ENCODE peak calls at places on chromosome 12, in eight cellular contexts. One of them, this sample, is unnamed.

GRCh38 chr12:81221681-81222080 is 143.8 kb downstream of the ACSS3 start:
- DNase-seq in body of pancreas: no peak
- DNase-seq in uterus: no peak
- DNase-seq in esophagus squamous epithelium: no peak
- DNase-seq in sigmoid colon: no peak
- DNase-seq in breast epithelium: no peak
- DNase-seq in ovary: no peak
- DNase-seq in A549: no peak
- DNase-seq in this sample: no peak

GRCh38 chr12:92080390-92081285 is 65.0 kb downstream of the BTG1 start:
- DNase-seq in A549: peak
- DNase-seq in breast epithelium: no peak
- DNase-seq in sigmoid colon: no peak
- DNase-seq in esophagus squamous epithelium: no peak
- DNase-seq in ovary: no peak
- DNase-seq in body of pancreas: no peak
- DNase-seq in uterus: no peak
- DNase-seq in this sample: no peak

GRCh38 chr12:28388879-28389278 is 198.6 kb downstream of the CCDC91 start:
- DNase-seq in A549: no peak
- DNase-seq in breast epithelium: no peak
- DNase-seq in uterus: no peak
- DNase-seq in esophagus squamous epithelium: no peak
- DNase-seq in sigmoid colon: no peak
- DNase-seq in body of pancreas: no peak
- DNase-seq in ovary: no peak
- DNase-seq in this sample: no peak

GRCh38 chr12:60421741-60422140 is 825.9 kb downstream of the SLC16A7 start:
- DNase-seq in ovary: no peak
- DNase-seq in sigmoid colon: no peak
- DNase-seq in esophagus squamous epithelium: no peak
- DNase-seq in uterus: no peak
- DNase-seq in A549: peak
- DNase-seq in body of pancreas: no peak
- DNase-seq in breast epithelium: no peak
- DNase-seq in this sample: no peak

GRCh38 chr12:87266305-87266704 is 762.9 kb downstream of the C12orf50 start:
- DNase-seq in breast epithelium: no peak
- DNase-seq in esophagus squamous epithelium: no peak
- DNase-seq in uterus: no peak
- DNase-seq in sigmoid colon: no peak
- DNase-seq in ovary: no peak
- DNase-seq in A549: peak
- DNase-seq in body of pancreas: no peak
- DNase-seq in this sample: no peak

GRCh38 chr12:91870872-91871707 is 274.6 kb downstream of the BTG1 start:
- DNase-seq in sigmoid colon: no peak
- DNase-seq in breast epithelium: no peak
- DNase-seq in A549: no peak
- DNase-seq in ovary: no peak
- DNase-seq in uterus: no peak
- DNase-seq in body of pancreas: no peak
- DNase-seq in esophagus squamous epithelium: no peak
- DNase-seq in this sample: no peak

GRCh38 chr12:98422809-98423208 is 92.6 kb upstream of the TMPO start:
- DNase-seq in ovary: no peak
- DNase-seq in body of pancreas: no peak
- DNase-seq in uterus: no peak
- DNase-seq in A549: peak
- DNase-seq in esophagus squamous epithelium: no peak
- DNase-seq in sigmoid colon: no peak
- DNase-seq in breast epithelium: no peak
- DNase-seq in this sample: no peak

GRCh38 chr12:118332511-118332910 is 40.2 kb downstream of the TAOK3 start:
- DNase-seq in breast epithelium: no peak
- DNase-seq in esophagus squamous epithelium: no peak
- DNase-seq in uterus: no peak
- DNase-seq in sigmoid colon: no peak
- DNase-seq in A549: no peak
- DNase-seq in body of pancreas: peak
- DNase-seq in ovary: no peak
- DNase-seq in this sample: no peak

GRCh38 chr12:94952325-94952724 is 51.2 kb downstream of the NDUFA12 start:
- DNase-seq in A549: no peak
- DNase-seq in esophagus squamous epithelium: no peak
- DNase-seq in sigmoid colon: no peak
- DNase-seq in body of pancreas: no peak
- DNase-seq in breast epithelium: no peak
- DNase-seq in ovary: no peak
- DNase-seq in uterus: no peak
- DNase-seq in this sample: no peak

GRCh38 chr12:110104188-110104969 is 19.8 kb upstream of the IFT81 start:
- DNase-seq in body of pancreas: no peak
- DNase-seq in breast epithelium: no peak
- DNase-seq in esophagus squamous epithelium: no peak
- DNase-seq in uterus: no peak
- DNase-seq in ovary: no peak
- DNase-seq in A549: no peak
- DNase-seq in sigmoid colon: peak
- DNase-seq in this sample: no peak
- TF ChIP-seq POLR2A in body of pancreas: no peak
- TF ChIP-seq POLR2A in breast epithelium: no peak
- TF ChIP-seq POLR2A in esophagus squamous epithelium: no peak
- TF ChIP-seq POLR2A in uterus: no peak
- TF ChIP-seq POLR2A in ovary: no peak
- TF ChIP-seq POLR2A in A549: no peak
- TF ChIP-seq POLR2A in sigmoid colon: no peak
- TF ChIP-seq POLR2A in this sample: no peak

GRCh38 chr12:2959508-2960431 is 573 bp downstream of the TEAD4 start:
- DNase-seq in A549: peak
- DNase-seq in esophagus squamous epithelium: no peak
- DNase-seq in ovary: peak
- DNase-seq in uterus: peak
- DNase-seq in body of pancreas: peak
- DNase-seq in sigmoid colon: peak
- DNase-seq in breast epithelium: no peak
- DNase-seq in this sample: peak
- TF ChIP-seq POLR2A in A549: no peak
- TF ChIP-seq POLR2A in esophagus squamous epithelium: no peak
- TF ChIP-seq POLR2A in ovary: peak
- TF ChIP-seq POLR2A in uterus: no peak
- TF ChIP-seq POLR2A in body of pancreas: peak
- TF ChIP-seq POLR2A in sigmoid colon: no peak
- TF ChIP-seq POLR2A in breast epithelium: no peak
- TF ChIP-seq POLR2A in this sample: no peak

GRCh38 chr12:107092669-107093546 is 441 bp downstream of the CRY1 start:
- DNase-seq in body of pancreas: peak
- DNase-seq in sigmoid colon: peak
- DNase-seq in esophagus squamous epithelium: peak
- DNase-seq in A549: peak
- DNase-seq in ovary: no peak
- DNase-seq in uterus: peak
- DNase-seq in breast epithelium: peak
- DNase-seq in this sample: peak
- TF ChIP-seq POLR2A in body of pancreas: peak
- TF ChIP-seq POLR2A in sigmoid colon: peak
- TF ChIP-seq POLR2A in esophagus squamous epithelium: no peak
- TF ChIP-seq POLR2A in A549: peak
- TF ChIP-seq POLR2A in ovary: peak
- TF ChIP-seq POLR2A in uterus: peak
- TF ChIP-seq POLR2A in breast epithelium: peak
- TF ChIP-seq POLR2A in this sample: no peak

DNA sequence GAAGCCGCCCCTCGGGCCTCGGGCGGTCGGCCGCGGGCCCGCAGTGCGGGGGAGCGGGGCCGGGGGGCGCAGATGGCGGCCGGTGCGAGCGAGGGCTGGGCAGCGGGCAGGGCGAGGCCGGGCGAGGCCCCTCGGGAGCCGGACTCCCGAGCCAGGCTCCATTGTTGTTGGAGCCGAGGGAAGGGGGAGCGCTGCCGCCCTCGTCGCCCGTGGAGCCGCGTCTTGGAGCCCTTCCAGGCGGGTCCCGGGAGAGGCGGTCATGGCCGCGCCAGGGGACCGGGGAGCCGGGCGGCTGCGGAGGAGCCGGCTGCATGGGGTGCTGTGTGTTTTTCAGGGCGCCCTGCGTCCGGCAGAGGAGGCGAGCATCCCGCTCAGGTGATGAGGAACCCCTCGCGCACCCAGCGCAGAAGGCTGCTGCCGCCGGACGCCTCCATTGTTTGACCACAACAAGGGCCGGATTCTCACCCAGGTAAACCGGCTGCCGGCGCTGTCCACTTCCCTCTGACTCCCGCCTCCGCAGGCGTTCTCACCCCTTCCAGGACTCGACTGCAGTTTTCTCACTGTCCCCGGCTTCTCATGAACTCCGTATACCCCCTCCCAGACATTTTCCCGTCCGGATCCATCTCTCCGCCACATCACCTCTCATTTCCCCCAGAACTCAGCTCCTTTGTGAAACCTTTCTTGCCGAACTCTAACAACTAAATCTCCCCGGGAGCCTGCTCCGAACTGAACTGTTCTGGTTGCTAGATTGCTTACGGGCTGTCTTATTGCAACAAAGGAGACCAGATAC is 732 bp downstream of the ZNF664 start:
- DNase-seq in esophagus squamous epithelium: no peak
- DNase-seq in uterus: peak
- DNase-seq in ovary: peak
- DNase-seq in body of pancreas: peak
- DNase-seq in A549: peak
- DNase-seq in sigmoid colon: peak
- DNase-seq in breast epithelium: peak
- DNase-seq in this sample: peak
- TF ChIP-seq POLR2A in esophagus squamous epithelium: no peak
- TF ChIP-seq POLR2A in uterus: no peak
- TF ChIP-seq POLR2A in ovary: no peak
- TF ChIP-seq POLR2A in body of pancreas: no peak
- TF ChIP-seq POLR2A in A549: no peak
- TF ChIP-seq POLR2A in sigmoid colon: no peak
- TF ChIP-seq POLR2A in breast epithelium: no peak
- TF ChIP-seq POLR2A in this sample: no peak

DNA sequence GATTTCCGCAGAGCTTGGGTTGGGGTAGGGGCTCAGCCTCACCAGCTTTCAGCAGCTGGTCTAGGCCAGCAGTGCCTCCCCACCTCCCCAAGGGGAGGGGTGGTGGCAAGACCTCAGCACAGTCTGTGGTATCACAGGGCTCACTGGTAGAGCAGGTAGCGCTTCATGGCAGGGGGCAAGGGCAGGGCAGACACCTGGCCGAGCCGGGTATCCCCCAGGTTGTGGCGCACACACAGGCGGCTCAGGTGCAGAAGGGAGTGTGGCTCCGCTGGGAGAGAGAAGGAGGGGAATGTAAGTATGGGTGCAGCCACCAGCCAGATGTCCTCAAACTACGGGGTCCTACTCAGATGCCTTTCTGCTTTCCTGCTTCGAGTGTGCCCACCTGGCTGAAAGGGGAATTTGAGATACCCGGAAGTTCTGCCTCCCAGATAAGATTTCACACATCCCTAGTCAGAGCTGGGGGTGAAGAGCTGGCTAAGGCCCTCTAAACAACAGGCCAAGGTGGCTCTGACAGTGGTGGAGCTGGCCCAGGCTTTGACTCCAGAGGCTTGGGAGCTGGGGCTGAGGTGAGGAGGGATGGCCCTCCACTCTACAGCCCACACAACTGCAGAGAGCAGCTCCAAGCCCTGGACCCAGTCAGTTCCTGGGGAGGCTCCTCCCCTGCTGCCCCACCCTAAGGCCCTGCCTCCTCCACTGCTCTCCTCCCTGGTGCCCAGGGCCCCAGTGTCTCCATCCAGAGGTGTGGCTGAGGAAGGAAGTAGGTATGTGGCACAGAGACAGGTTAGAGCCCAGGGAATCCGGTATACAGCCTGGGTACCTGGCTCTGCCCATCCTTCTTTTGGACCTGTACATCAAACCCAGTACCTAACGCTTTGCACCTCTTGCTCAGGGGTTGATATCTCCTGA is 1.8 kb downstream of the SPSB2 start:
- DNase-seq in body of pancreas: no peak
- DNase-seq in A549: peak
- DNase-seq in uterus: no peak
- DNase-seq in esophagus squamous epithelium: no peak
- DNase-seq in breast epithelium: no peak
- DNase-seq in ovary: no peak
- DNase-seq in sigmoid colon: no peak
- DNase-seq in this sample: peak
- TF ChIP-seq POLR2A in body of pancreas: no peak
- TF ChIP-seq POLR2A in A549: peak
- TF ChIP-seq POLR2A in uterus: no peak
- TF ChIP-seq POLR2A in esophagus squamous epithelium: no peak
- TF ChIP-seq POLR2A in breast epithelium: no peak
- TF ChIP-seq POLR2A in ovary: no peak
- TF ChIP-seq POLR2A in sigmoid colon: no peak
- TF ChIP-seq POLR2A in this sample: no peak

GRCh38 chr12:14694145-14694544 is 2.3 kb downstream of the GUCY2C start:
- DNase-seq in uterus: no peak
- DNase-seq in sigmoid colon: no peak
- DNase-seq in A549: no peak
- DNase-seq in esophagus squamous epithelium: no peak
- DNase-seq in ovary: no peak
- DNase-seq in breast epithelium: no peak
- DNase-seq in body of pancreas: no peak
- DNase-seq in this sample: no peak

GRCh38 chr12:14689996-14690395 is 6.4 kb downstream of the GUCY2C start:
- DNase-seq in uterus: no peak
- DNase-seq in sigmoid colon: no peak
- DNase-seq in body of pancreas: no peak
- DNase-seq in ovary: no peak
- DNase-seq in breast epithelium: no peak
- DNase-seq in A549: no peak
- DNase-seq in esophagus squamous epithelium: no peak
- DNase-seq in this sample: no peak

GRCh38 chr12:14689144-14689543 is 7.3 kb downstream of the GUCY2C start:
- DNase-seq in esophagus squamous epithelium: no peak
- DNase-seq in ovary: no peak
- DNase-seq in sigmoid colon: no peak
- DNase-seq in A549: no peak
- DNase-seq in breast epithelium: no peak
- DNase-seq in uterus: no peak
- DNase-seq in body of pancreas: no peak
- DNase-seq in this sample: no peak

GRCh38 chr12:14693116-14693515 is 3.3 kb downstream of the GUCY2C start:
- DNase-seq in sigmoid colon: no peak
- DNase-seq in A549: no peak
- DNase-seq in uterus: no peak
- DNase-seq in esophagus squamous epithelium: no peak
- DNase-seq in ovary: no peak
- DNase-seq in breast epithelium: no peak
- DNase-seq in body of pancreas: no peak
- DNase-seq in this sample: no peak

GRCh38 chr12:14691560-14691959 is 4.8 kb downstream of the GUCY2C start:
- DNase-seq in breast epithelium: peak
- DNase-seq in ovary: no peak
- DNase-seq in sigmoid colon: peak
- DNase-seq in esophagus squamous epithelium: peak
- DNase-seq in A549: no peak
- DNase-seq in uterus: peak
- DNase-seq in body of pancreas: peak
- DNase-seq in this sample: peak
- TF ChIP-seq POLR2A in breast epithelium: no peak
- TF ChIP-seq POLR2A in ovary: no peak
- TF ChIP-seq POLR2A in sigmoid colon: no peak
- TF ChIP-seq POLR2A in esophagus squamous epithelium: no peak
- TF ChIP-seq POLR2A in A549: no peak
- TF ChIP-seq POLR2A in uterus: no peak
- TF ChIP-seq POLR2A in body of pancreas: no peak
- TF ChIP-seq POLR2A in this sample: no peak

This sample was measured in stomach.